ENCODE peak calls at places on chromosomes 2 and 18, in four cellular contexts. One of them, this sample, is unnamed.

GRCh38 chr2:20501974-20502373 is 55.1 kb downstream of the RHOB start:
- DNase-seq in A549: peak
- DNase-seq in germinal center: no peak
- DNase-seq in PC-9: peak
- DNase-seq in this sample: no peak

GRCh38 chr2:75022516-75022915 is 64.1 kb downstream of the POLE4 start:
- DNase-seq in A549: no peak
- DNase-seq in germinal center: no peak
- DNase-seq in PC-9: no peak
- DNase-seq in this sample: no peak

GRCh38 chr2:47485751-47486300 is 82.9 kb downstream of the MSH2 start:
- DNase-seq in A549: no peak
- DNase-seq in germinal center: no peak
- DNase-seq in PC-9: no peak
- DNase-seq in this sample: no peak

GRCh38 chr18:27577740-27578139 is 392.6 kb upstream of the CHST9 start:
- DNase-seq in A549: no peak
- DNase-seq in germinal center: no peak
- DNase-seq in PC-9: no peak
- DNase-seq in this sample: no peak

GRCh38 chr2:38076250-38076709 is 329 bp upstream of the CYP1B1 start:
- DNase-seq in A549: peak
- DNase-seq in germinal center: peak
- DNase-seq in PC-9: peak
- DNase-seq in this sample: peak

GRCh38 chr2:112944971-112945370 is 32.8 kb upstream of the IL36G start:
- DNase-seq in A549: no peak
- DNase-seq in germinal center: no peak
- DNase-seq in PC-9: peak
- DNase-seq in this sample: no peak

GRCh38 chr2:143473206-143473605 is 344.0 kb downstream of the ARHGAP15 start:
- DNase-seq in A549: no peak
- DNase-seq in germinal center: no peak
- DNase-seq in PC-9: peak
- DNase-seq in this sample: no peak

GRCh38 chr18:80103231-80103630 is 5.8 kb upstream of the ADNP2 start:
- DNase-seq in A549: no peak
- DNase-seq in germinal center: no peak
- DNase-seq in PC-9: no peak
- DNase-seq in this sample: no peak

GRCh38 chr2:134572996-134573395 is 145.8 kb downstream of the TMEM163 start:
- DNase-seq in A549: no peak
- DNase-seq in germinal center: no peak
- DNase-seq in PC-9: no peak
- DNase-seq in this sample: no peak

GRCh38 chr2:39664478-39664877 is 1.2 kb upstream of the TMEM178A start:
- DNase-seq in A549: no peak
- DNase-seq in germinal center: no peak
- DNase-seq in PC-9: no peak
- DNase-seq in this sample: no peak

GRCh38 chr2:228048838-228049490 is 132.5 kb downstream of the SPHKAP start:
- DNase-seq in A549: peak
- DNase-seq in germinal center: no peak
- DNase-seq in PC-9: peak
- DNase-seq in this sample: no peak

GRCh38 chr2:100041946-100042345 is 100.4 kb downstream of the AFF3 start:
- DNase-seq in A549: no peak
- DNase-seq in germinal center: no peak
- DNase-seq in PC-9: no peak
- DNase-seq in this sample: no peak

GRCh38 chr2:36266536-36267121 is 88.9 kb upstream of the CRIM1 start:
- DNase-seq in A549: no peak
- DNase-seq in germinal center: no peak
- DNase-seq in PC-9: no peak
- DNase-seq in this sample: no peak

GRCh38 chr2:12548906-12549305 is 167.8 kb upstream of the TRIB2 start:
- DNase-seq in A549: no peak
- DNase-seq in germinal center: no peak
- DNase-seq in PC-9: no peak
- DNase-seq in this sample: no peak

GRCh38 chr2:26606847-26607190 is 34.3 kb downstream of the CIB4 start:
- DNase-seq in A549: no peak
- DNase-seq in germinal center: no peak
- DNase-seq in PC-9: peak
- DNase-seq in this sample: no peak